ENCODE peak calls at places on chromosomes 11 and 22, in eight cellular contexts. C, A, O, L, M, B, I and T are unnamed samples.

GRCh38 chr11:86938900-86939880 is 16.0 kb downstream of the FZD4 start:
- DNase-seq in M (no peak), A (peak; percentile 53), B (no peak), I (no peak), L (peak; percentile 37), O (no peak), C (no peak), T (no peak)

GRCh38 chr11:96337541-96338530 is 5.2 kb downstream of the MAML2 start:
- DNase-seq in M (no peak), C (no peak), O (no peak), L (no peak), A (peak; percentile 58), I (no peak), B (no peak), T (peak; percentile 30)

GRCh38 chr11:3049430-3050243 is 7.6 kb downstream of the CARS1 start:
- DNase-seq in B (no peak), M (peak; percentile 74), A (peak; percentile 80), L (peak; percentile 35), I (peak; percentile 93), O (peak; percentile 75), C (peak; percentile 93), T (peak; percentile 55)

GRCh38 chr22:44901301-44901700 is 108.5 kb downstream of the PHF21B start:
- DNase-seq in B (peak; percentile 8), C (no peak), M (no peak), O (no peak), A (peak; percentile 2), L (peak; percentile 7), I (no peak), T (no peak)

GRCh38 chr22:22763512-22763911 is 119.1 kb downstream of the GGTLC2 start:
- DNase-seq in C (no peak), O (no peak), M (no peak), B (no peak), L (no peak), A (no peak), I (no peak), T (no peak)

GRCh38 chr11:104332110-104332509 is 168.2 kb upstream of the PDGFD start:
- DNase-seq in O (no peak), M (no peak), I (peak; percentile 26), A (no peak), L (peak; percentile 32), B (peak; percentile 88), C (no peak), T (no peak)

GRCh38 chr22:47160141-47160541 is 397.7 kb downstream of the TBC1D22A start:
- DNase-seq in C (no peak), A (no peak), L (no peak), O (no peak), I (no peak), B (no peak), M (no peak), T (no peak)

GRCh38 chr22:49992921-49993648 is 19.5 kb downstream of the IL17REL start:
- DNase-seq in L (no peak), O (peak; percentile 31), C (peak; percentile 27), I (peak; percentile 33), B (peak; percentile 87), M (no peak), A (peak; percentile 79), T (peak; percentile 61)

GRCh38 chr11:121766138-121766537 is 313.4 kb upstream of the SORL1-AS1 start:
- DNase-seq in C (no peak), L (no peak), M (no peak), B (no peak), O (no peak), A (no peak), I (no peak), T (no peak)

GRCh38 chr11:27926981-27927481 is 180.9 kb downstream of the KIF18A start:
- DNase-seq in B (no peak), A (no peak), M (no peak), O (no peak), L (no peak), C (peak; percentile 79), I (peak; percentile 47), T (no peak)

GRCh38 chr22:32482708-32483107 is 8.1 kb downstream of the FBXO7 start:
- DNase-seq in B (no peak), I (no peak), C (no peak), A (peak; percentile 18), L (no peak), O (no peak), M (no peak), T (no peak)

DNA sequence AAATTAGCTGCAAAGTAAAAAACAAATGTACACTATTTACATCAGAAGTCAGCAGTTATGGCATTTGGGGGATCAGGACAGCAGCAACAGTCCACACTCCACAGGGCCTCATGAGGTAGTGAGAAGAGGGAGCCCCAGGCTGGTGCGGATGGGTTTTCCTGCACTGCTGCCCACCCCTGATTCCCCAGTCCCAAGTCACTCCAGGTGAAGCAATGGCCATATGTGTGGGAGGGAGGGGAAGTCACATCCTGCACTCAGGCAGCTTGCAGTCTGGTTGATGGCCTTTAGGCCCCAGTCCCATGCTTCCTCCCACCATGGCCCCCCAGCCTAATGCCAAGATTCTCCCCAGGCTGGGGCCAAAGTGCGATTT is 39.4 kb downstream of the BUD13 start:
- DNase-seq in A (no peak), I (no peak), B (no peak), O (no peak), C (no peak), L (no peak), M (no peak), T (no peak)
- H3K27ac ChIP-seq in A (no peak overlapping the region), I (no peak overlapping the region), B (no peak overlapping the region), O (no peak overlapping the region), C (no peak overlapping the region), L (no peak overlapping the region), M (no peak overlapping the region), T (no peak overlapping the region)

GRCh38 chr22:19761500-19762314 is 1.1 kb downstream of the TBX1 start:
- DNase-seq in M (no peak), O (no peak), I (peak; percentile 67), A (no peak), B (peak; percentile 73), L (no peak), C (no peak), T (no peak)
- H3K27ac ChIP-seq in M (no peak overlapping the region), O (no peak overlapping the region), I (peak overlapping the region; percentile 27), A (no peak overlapping the region), B (no peak overlapping the region), L (no peak overlapping the region), C (no peak overlapping the region), T (no peak overlapping the region)

DNA sequence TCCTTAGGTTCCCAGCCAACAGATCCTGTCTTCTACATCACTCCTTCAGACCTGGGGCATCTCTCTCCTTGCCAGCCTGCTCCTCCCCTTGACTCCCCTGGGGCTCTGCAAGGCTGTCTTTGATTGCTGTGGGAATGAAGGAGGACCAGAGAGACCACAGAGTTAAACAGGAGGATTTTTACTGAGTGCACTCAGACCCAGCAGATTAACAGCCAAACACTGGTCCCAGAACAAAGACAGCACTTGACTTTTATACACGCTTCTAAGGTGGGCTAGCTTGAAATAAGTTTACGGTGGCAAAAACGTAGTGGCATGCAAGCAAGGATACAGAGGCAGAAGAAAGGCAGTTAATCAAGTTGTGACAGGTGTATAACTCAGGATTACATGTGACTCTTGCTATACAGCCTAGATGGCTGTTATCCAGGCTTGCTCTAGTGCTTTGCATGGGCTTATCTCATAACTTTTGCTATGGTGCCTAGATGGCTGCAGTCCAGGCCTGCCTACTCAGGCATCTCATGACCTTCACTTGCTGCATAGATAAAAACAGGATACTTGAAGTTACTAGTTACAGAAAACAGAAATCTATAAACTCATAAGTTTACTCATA is 22.0 kb upstream of the GLYATL1 start:
- DNase-seq in B (no peak), I (no peak), O (no peak), C (no peak), M (no peak), L (no peak), A (no peak), T (no peak)
- H3K27ac ChIP-seq in B (no peak overlapping the region), I (no peak overlapping the region), O (no peak overlapping the region), C (no peak overlapping the region), M (no peak overlapping the region), L (no peak overlapping the region), A (no peak overlapping the region), T (no peak overlapping the region)

GRCh38 chr11:1920909-1921575 is 1.5 kb downstream of the TNNT3 start:
- DNase-seq in B (no peak), A (no peak), L (no peak), I (peak; percentile 68), M (no peak), O (peak; percentile 32), C (no peak), T (no peak)
- H3K27ac ChIP-seq in B (no peak overlapping the region), A (no peak overlapping the region), L (no peak overlapping the region), I (peak overlapping the region; percentile 89), M (no peak overlapping the region), O (peak overlapping the region; percentile 84), C (no peak overlapping the region), T (peak overlapping the region; percentile 92)

GRCh38 chr11:10692716-10693115 is 839 bp downstream of the IRAG1 start:
- DNase-seq in M (no peak), C (no peak), O (no peak), A (no peak), L (no peak), I (no peak), B (no peak), T (no peak)

GRCh38 chr11:10683429-10683828 is 10.1 kb downstream of the IRAG1 start:
- DNase-seq in L (no peak), O (no peak), M (no peak), I (no peak), A (no peak), B (peak; percentile 55), C (no peak), T (no peak)

GRCh38 chr11:10693509-10694071 is at the start of gene IRAG1:
- DNase-seq in C (peak; percentile 52), L (no peak), A (no peak), M (no peak), O (peak; percentile 80), B (no peak), I (no peak), T (peak; percentile 70)

GRCh38 chr11:10688401-10688800 is 5.2 kb downstream of the IRAG1 start:
- DNase-seq in B (peak; percentile 72), I (no peak), L (peak; percentile 45), M (no peak), A (no peak), C (no peak), O (no peak), T (no peak)
- H3K27ac ChIP-seq in B (no peak overlapping the region), I (no peak overlapping the region), L (peak overlapping the region; percentile 52), M (no peak overlapping the region), A (no peak overlapping the region), C (no peak overlapping the region), O (no peak overlapping the region), T (no peak overlapping the region)